ENCODE peak calls at places on chromosomes 2 and 18, in six cellular contexts. V, Z, L, E, U and D are unnamed samples.

GRCh38 chr2:58540680-58541079 is 299.6 kb upstream of the FANCL start:
- DNase-seq in V (no peak), Z (no peak), L (no peak), E (no peak), U (no peak), D (no peak)

GRCh38 chr2:121173806-121174205 is 111.2 kb downstream of the TFCP2L1 start:
- DNase-seq in V (no peak), Z (no peak), L (no peak), E (no peak), U (no peak), D (no peak)

GRCh38 chr2:96664366-96664765 is 21.8 kb downstream of the FER1L5 start:
- DNase-seq in V (no peak), Z (no peak), L (no peak), E (no peak), U (no peak), D (no peak)

GRCh38 chr2:166563894-166564293 is 69.8 kb upstream of the SCN7A start:
- DNase-seq in V (no peak), Z (no peak), L (no peak), E (no peak), U (no peak), D (no peak)

GRCh38 chr18:77079088-77079487 is 53.5 kb downstream of the MBP start:
- DNase-seq in V (no peak), Z (no peak), L (no peak), E (no peak), U (no peak), D (no peak)

GRCh38 chr18:37254256-37254880 is 311.2 kb downstream of the CELF4 start:
- DNase-seq in V (no peak), Z (no peak), L (peak), E (peak), U (no peak), D (no peak)

GRCh38 chr18:22977847-22978701 is 44.9 kb downstream of the RBBP8 start:
- DNase-seq in V (no peak), Z (no peak), L (no peak), E (no peak), U (peak), D (peak)

GRCh38 chr2:65549262-65550036 is 117.0 kb upstream of the SPRED2 start:
- DNase-seq in V (no peak), Z (no peak), L (no peak), E (no peak), U (no peak), D (no peak)

GRCh38 chr18:34506198-34506597 is 203.9 kb upstream of the DTNA start:
- DNase-seq in V (no peak), Z (no peak), L (no peak), E (no peak), U (no peak), D (no peak)

GRCh38 chr2:238439093-238439849 is 12.5 kb downstream of the ASB1 start:
- DNase-seq in V (no peak), Z (peak), L (no peak), E (no peak), U (no peak), D (peak)

GRCh38 chr2:424306-425172 is 136.6 kb upstream of the ALKAL2 start:
- DNase-seq in V (no peak), Z (no peak), L (no peak), E (no peak), U (no peak), D (no peak)

GRCh38 chr2:84880645-84881521 is at the start of gene TRABD2A:
- DNase-seq in V (peak), Z (no peak), L (no peak), E (peak), U (no peak), D (no peak)

GRCh38 chr2:200578778-200579177 is 7.0 kb upstream of the AOX1 start:
- DNase-seq in V (no peak), Z (no peak), L (no peak), E (no peak), U (peak), D (peak)

GRCh38 chr2:163191372-163191771 is 352.8 kb upstream of the KCNH7 start:
- DNase-seq in V (no peak), Z (no peak), L (peak), E (no peak), U (peak), D (peak)

GRCh38 chr18:59079264-59079972 is 60.3 kb upstream of the SEC11C start:
- DNase-seq in V (no peak), Z (no peak), L (no peak), E (no peak), U (no peak), D (no peak)

GRCh38 chr2:131039535-131039907 is 53.7 kb downstream of the FAM168B start:
- DNase-seq in V (no peak), Z (no peak), L (peak), E (no peak), U (no peak), D (no peak)

GRCh38 chr2:19346983-19347618 is 11.3 kb downstream of the OSR1 start:
- DNase-seq in V (no peak), Z (no peak), L (no peak), E (no peak), U (no peak), D (no peak)

GRCh38 chr2:88852753-88853402 is 161.4 kb downstream of the RPIA start:
- DNase-seq in V (no peak), Z (no peak), L (no peak), E (no peak), U (no peak), D (peak)

GRCh38 chr2:159094173-159094737 is 125.8 kb downstream of the TANC1 start:
- DNase-seq in V (no peak), Z (peak), L (no peak), E (no peak), U (no peak), D (peak)

GRCh38 chr2:54103454-54104314 is 11.7 kb upstream of the ACYP2 start:
- DNase-seq in V (peak), Z (no peak), L (no peak), E (no peak), U (peak), D (peak)

GRCh38 chr2:70941186-70941585 is 5.5 kb downstream of the ATP6V1B1 start:
- DNase-seq in V (no peak), Z (no peak), L (no peak), E (peak), U (no peak), D (no peak)

GRCh38 chr2:10709290-10709939 is 12.0 kb upstream of the ATP6V1C2 start:
- DNase-seq in V (no peak), Z (no peak), L (no peak), E (no peak), U (peak), D (peak)

GRCh38 chr2:109385506-109385905 is 228.3 kb downstream of the SEPTIN10 start:
- DNase-seq in V (no peak), Z (no peak), L (no peak), E (peak), U (no peak), D (no peak)

GRCh38 chr18:23330423-23330822 is 122.7 kb upstream of the RIOK3 start:
- DNase-seq in V (no peak), Z (no peak), L (no peak), E (no peak), U (no peak), D (no peak)

DNA sequence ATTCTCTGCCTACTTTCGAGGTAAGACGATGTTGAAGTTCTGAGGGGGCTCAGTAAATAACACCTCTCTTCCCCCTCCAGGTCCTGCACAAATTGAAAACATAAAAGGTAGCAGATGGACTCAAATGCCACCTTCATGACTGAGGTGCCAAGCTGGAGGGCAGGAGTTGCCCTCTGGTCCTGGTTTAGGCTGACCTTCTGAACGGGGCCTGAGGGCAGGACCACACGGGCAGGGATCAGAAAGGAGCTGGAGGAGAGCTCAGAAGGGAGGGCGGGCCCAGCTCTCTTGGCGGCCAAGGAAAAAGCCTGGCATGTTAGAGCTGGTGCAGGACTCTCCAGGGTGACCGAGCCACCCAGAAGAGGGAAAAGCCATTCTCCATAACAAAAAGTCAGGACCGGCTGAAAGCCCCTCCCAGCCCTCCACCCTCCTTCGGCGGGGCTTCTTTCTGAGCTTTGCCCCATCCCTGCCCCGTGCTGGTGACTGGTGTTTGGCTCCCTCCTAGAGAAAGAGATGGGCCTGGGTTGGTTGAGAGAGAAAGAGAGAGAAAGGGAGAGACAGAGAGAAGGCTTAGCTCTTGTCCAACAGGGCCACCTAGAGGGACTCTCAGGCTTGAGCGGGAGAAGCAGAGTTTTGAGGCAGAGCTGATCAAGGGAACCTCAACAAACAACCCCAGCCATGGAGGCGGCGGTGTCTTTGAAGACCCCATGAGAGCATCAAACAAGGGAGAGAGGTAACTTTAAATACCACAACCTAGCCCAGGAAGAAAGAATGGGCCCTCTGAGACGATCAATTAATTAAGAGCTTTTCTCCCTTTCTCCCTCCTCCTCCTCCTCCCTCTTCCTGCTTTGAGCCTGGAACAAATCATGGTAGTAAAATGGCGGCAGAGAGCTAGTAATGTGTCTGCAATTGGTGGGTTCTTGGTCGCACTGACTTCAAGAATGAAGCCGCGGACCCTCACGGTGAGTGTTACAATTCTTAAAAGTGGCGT is 50.8 kb downstream of the WIPF1 start:
- DNase-seq in V (peak), Z (no peak), L (peak), E (no peak), U (peak), D (peak)
- H3K4me3 ChIP-seq in V (peak), Z (no peak), L (no peak), E (no peak), U (no peak), D (no peak)

GRCh38 chr18:70172225-70172624 is 33.3 kb downstream of the RTTN start:
- DNase-seq in V (no peak), Z (no peak), L (no peak), E (no peak), U (no peak), D (peak)
- TF ChIP-seq CTCF in V (no peak), Z (no peak), L (peak), E (peak), U (peak), D (peak)

GRCh38 chr2:74147729-74148456 is at the start of gene BOLA3:
- DNase-seq in V (peak), Z (peak), L (peak), E (peak), U (peak), D (peak)

GRCh38 chr2:74146929-74147728 is 583 bp downstream of the BOLA3 start:
- DNase-seq in V (no peak), Z (no peak), L (no peak), E (no peak), U (peak), D (peak)

GRCh38 chr2:74148457-74149248 is 941 bp upstream of the BOLA3 start:
- DNase-seq in V (no peak), Z (no peak), L (no peak), E (no peak), U (peak), D (no peak)

GRCh38 chr2:74149570-74150319 is 2.0 kb upstream of the BOLA3 start:
- DNase-seq in V (no peak), Z (no peak), L (no peak), E (no peak), U (no peak), D (no peak)

DNA sequence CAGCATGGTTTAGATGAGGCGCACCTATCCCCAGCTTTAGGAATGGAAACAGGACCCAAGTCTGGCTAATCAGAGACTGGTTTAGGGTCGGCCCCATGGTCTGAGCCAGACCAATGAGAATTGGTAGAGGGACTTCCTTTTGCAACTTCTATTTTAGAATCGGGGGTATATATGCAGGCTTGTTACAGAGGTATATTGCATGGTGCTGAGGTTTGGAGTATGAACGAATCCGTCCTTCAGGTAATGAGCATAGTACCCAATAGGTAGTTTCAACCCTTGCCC is 1.5 kb upstream of the BOLA3 start:
- DNase-seq in V (no peak), Z (no peak), L (no peak), E (no peak), U (no peak), D (no peak)
- H3K4me3 ChIP-seq in V (peak), Z (no peak), L (peak), E (no peak), U (no peak), D (no peak)

GRCh38 chr2:86297382-86298147 is 39.9 kb downstream of the REEP1 start:
- DNase-seq in V (no peak), Z (no peak), L (no peak), E (no peak), U (no peak), D (no peak)
- TF ChIP-seq CTCF in V (peak), Z (no peak), L (no peak), E (peak), U (no peak), D (no peak)

GRCh38 chr2:128378231-128379020 is 59.8 kb upstream of the HS6ST1 start:
- DNase-seq in V (no peak), Z (no peak), L (no peak), E (no peak), U (no peak), D (no peak)
- H3K4me3 ChIP-seq in V (no peak), Z (no peak), L (no peak), E (no peak), U (no peak), D (no peak)

GRCh38 chr2:149715005-149715592 is 127.5 kb upstream of the MMADHC start:
- DNase-seq in V (no peak), Z (no peak), L (no peak), E (no peak), U (peak), D (peak)
- TF ChIP-seq CTCF in V (no peak), Z (no peak), L (no peak), E (peak), U (peak), D (peak)

DNA sequence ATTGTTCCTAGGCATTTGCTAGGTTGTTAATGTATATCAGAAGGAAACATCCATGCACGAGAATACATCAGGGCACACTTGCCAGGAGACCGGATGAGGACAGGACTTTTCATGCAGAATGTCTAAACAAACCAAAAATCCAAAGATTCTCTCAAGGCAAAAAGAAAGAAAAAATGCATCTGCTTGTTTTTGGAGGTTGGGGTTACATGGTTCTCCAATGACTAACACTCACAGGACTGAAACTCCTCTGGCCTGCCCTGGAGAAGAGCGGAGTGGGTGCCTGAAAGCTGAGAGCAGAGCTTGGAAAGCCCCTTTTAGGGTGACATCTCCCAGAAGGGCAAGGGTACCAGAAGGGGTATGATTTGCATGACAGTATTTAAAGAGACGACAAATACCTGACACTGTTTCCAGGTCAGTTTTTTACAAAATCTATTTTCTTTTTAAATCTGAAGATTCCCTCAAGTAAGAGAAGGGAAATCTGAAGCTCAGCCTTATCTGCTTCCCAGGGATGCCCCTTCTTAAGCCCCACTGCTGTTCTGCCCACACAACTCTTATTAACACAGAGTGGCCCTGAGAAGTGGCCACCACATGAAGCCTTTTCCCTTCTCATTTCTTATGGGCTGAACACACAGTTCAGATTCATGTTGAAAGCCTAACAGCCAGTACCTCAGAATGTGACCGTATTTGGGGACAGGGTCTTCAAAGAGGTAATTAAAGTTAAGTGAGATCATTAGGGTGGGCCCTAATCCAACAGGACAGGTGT is 216.4 kb downstream of the STK39 start:
- DNase-seq in V (no peak), Z (no peak), L (no peak), E (no peak), U (no peak), D (peak)
- H3K4me3 ChIP-seq in V (no peak), Z (no peak), L (no peak), E (no peak), U (no peak), D (no peak)

DNA sequence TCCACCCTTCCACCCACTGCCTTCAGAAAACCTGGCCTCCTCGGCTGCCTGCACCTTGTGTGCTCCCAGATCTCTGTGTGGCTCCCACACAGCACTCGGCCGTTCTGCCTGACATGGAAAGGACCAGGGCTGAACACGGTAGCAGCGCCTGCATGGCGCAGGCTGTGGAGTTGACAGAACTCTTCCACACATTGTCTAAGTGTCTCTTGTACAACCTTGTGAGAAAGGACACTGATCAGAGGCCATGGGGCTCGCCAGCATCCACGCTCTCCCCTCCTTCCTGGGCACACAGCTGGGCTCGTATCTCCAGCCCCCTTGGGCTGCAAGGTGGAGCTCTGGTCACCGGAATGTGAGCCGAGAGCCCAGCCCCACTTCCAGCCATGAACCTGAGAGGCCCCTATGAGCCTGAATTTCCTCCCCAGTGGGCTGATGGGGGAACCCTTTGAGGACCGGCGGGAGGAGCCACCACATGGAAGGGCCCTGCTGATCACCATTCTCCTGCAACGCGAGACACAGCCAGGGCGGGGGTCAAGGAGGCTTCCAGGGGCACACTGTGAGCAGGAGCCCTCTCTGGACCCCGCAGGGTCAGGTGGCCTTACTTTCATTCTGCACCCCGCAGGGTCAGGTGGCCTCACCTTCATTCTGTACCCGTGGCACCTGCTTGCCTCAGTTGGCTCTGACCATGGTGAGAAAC is 314.2 kb upstream of the MYT1L start:
- DNase-seq in V (no peak), Z (no peak), L (no peak), E (no peak), U (no peak), D (no peak)
- TF ChIP-seq CTCF in V (no peak), Z (no peak), L (no peak), E (no peak), U (no peak), D (no peak)